ENCODE peak calls at places on chromosomes 2 and 18, in eight cellular contexts. M is fibroblast of villous mesenchyme, S is cardiac muscle cell, A is prostate gland, Q is HL-60, V is MCF 10A, T is stomach, N is bronchial epithelial cell. Z is an unnamed sample.

GRCh38 chr2:2621855-2622254 is 290.8 kb upstream of the MYT1L start:
- DNase-seq in M (no peak), S (no peak), A (no peak), Q (no peak), V (no peak), T (no peak), N (no peak), Z (no peak)

GRCh38 chr2:32248299-32248698 is 16.4 kb downstream of the NLRC4 start:
- DNase-seq in M (no peak), S (no peak), A (no peak), Q (no peak), V (no peak), T (no peak), N (no peak), Z (no peak)

GRCh38 chr2:33477473-33478468 is 1.3 kb downstream of the RASGRP3 start:
- DNase-seq in M (no peak), S (no peak), A (no peak), Q (peak), V (no peak), T (peak), N (no peak), Z (no peak)

GRCh38 chr18:48022531-48023330 is 92.3 kb upstream of the SMAD2 start:
- DNase-seq in M (peak), S (peak), A (no peak), Q (peak), V (peak), T (no peak), N (peak), Z (peak)

GRCh38 chr2:173991857-173992588 is 26.9 kb upstream of the SP3 start:
- DNase-seq in M (no peak), S (peak), A (no peak), Q (no peak), V (peak), T (no peak), N (peak), Z (peak)

GRCh38 chr2:236659758-236660150 is 90.1 kb downstream of the ACKR3 start:
- DNase-seq in M (peak), S (peak), A (peak), Q (no peak), V (peak), T (no peak), N (peak), Z (peak)

GRCh38 chr2:155310589-155310988 is 612.1 kb downstream of the KCNJ3 start:
- DNase-seq in M (peak), S (peak), A (no peak), Q (no peak), V (peak), T (no peak), N (peak), Z (peak)

GRCh38 chr2:86480105-86480504 is 38.9 kb downstream of the KDM3A start:
- DNase-seq in M (peak), S (no peak), A (peak), Q (no peak), V (no peak), T (peak), N (no peak), Z (no peak)

GRCh38 chr2:43054367-43054766 is 172.0 kb downstream of the ZFP36L2 start:
- DNase-seq in M (no peak), S (no peak), A (no peak), Q (no peak), V (no peak), T (peak), N (no peak), Z (no peak)

GRCh38 chr2:37671013-37671815 is at the start of gene CDC42EP3:
- DNase-seq in M (no peak), S (peak), A (peak), Q (peak), V (peak), T (peak), N (peak), Z (peak)

GRCh38 chr2:54724560-54725342 is 1.3 kb downstream of the EML6 start:
- DNase-seq in M (peak), S (no peak), A (no peak), Q (no peak), V (peak), T (peak), N (no peak), Z (no peak)

GRCh38 chr2:190881480-190882326 is 1.1 kb downstream of the GLS start:
- DNase-seq in M (peak), S (peak), A (peak), Q (peak), V (peak), T (peak), N (peak), Z (peak)

GRCh38 chr18:63342206-63342605 is 22.6 kb upstream of the BCL2 start:
- DNase-seq in M (peak), S (peak), A (no peak), Q (peak), V (peak), T (no peak), N (peak), Z (peak)

GRCh38 chr2:212956665-212957064 is 194.7 kb downstream of the IKZF2 start:
- DNase-seq in M (no peak), S (no peak), A (no peak), Q (no peak), V (peak), T (no peak), N (peak), Z (no peak)

GRCh38 chr2:104583791-104584190 is 270.1 kb upstream of the POU3F3 start:
- DNase-seq in M (no peak), S (no peak), A (no peak), Q (no peak), V (no peak), T (no peak), N (no peak), Z (no peak)

GRCh38 chr2:119293254-119293653 is 69.6 kb downstream of the STEAP3 start:
- DNase-seq in M (no peak), S (no peak), A (no peak), Q (no peak), V (no peak), T (no peak), N (peak), Z (no peak)

GRCh38 chr18:2970762-2971659 is 41.9 kb downstream of the LPIN2 start:
- DNase-seq in M (peak), S (no peak), A (no peak), Q (peak), V (no peak), T (no peak), N (no peak), Z (no peak)

GRCh38 chr18:58211510-58211909 is 167.5 kb downstream of the NEDD4L start:
- DNase-seq in M (no peak), S (no peak), A (peak), Q (no peak), V (no peak), T (no peak), N (peak), Z (no peak)

GRCh38 chr2:120291464-120292311 is 39.0 kb downstream of the RALB start:
- DNase-seq in M (peak), S (peak), A (peak), Q (no peak), V (no peak), T (no peak), N (peak), Z (peak)

GRCh38 chr18:46623541-46623940 is 33.5 kb downstream of the LOXHD1 start:
- DNase-seq in M (no peak), S (peak), A (no peak), Q (no peak), V (peak), T (no peak), N (peak), Z (no peak)

GRCh38 chr2:181673178-181673577 is 7.1 kb downstream of the NEUROD1 start:
- DNase-seq in M (no peak), S (no peak), A (no peak), Q (no peak), V (peak), T (no peak), N (no peak), Z (no peak)

GRCh38 chr2:229634574-229635185 is 79.7 kb downstream of the DNER start:
- DNase-seq in M (no peak), S (no peak), A (no peak), Q (no peak), V (no peak), T (no peak), N (no peak), Z (no peak)

GRCh38 chr2:69465513-69466456 is 28.6 kb upstream of the NFU1 start:
- DNase-seq in M (peak), S (peak), A (no peak), Q (no peak), V (no peak), T (no peak), N (no peak), Z (peak)

GRCh38 chr2:238061310-238062202 is 755 bp downstream of the SCLY start:
- DNase-seq in M (peak), S (peak), A (peak), Q (peak), V (peak), T (no peak), N (peak), Z (peak)

GRCh38 chr2:221166283-221166682 is 405.8 kb downstream of the EPHA4 start:
- DNase-seq in M (no peak), S (no peak), A (no peak), Q (no peak), V (no peak), T (no peak), N (no peak), Z (no peak)

GRCh38 chr2:240954436-240955305 is 43.7 kb upstream of the SNED1 start:
- DNase-seq in M (no peak), S (no peak), A (no peak), Q (no peak), V (no peak), T (peak), N (no peak), Z (no peak)

GRCh38 chr2:27105981-27106380 is 12.9 kb downstream of the CGREF1 start:
- DNase-seq in M (no peak), S (no peak), A (no peak), Q (no peak), V (no peak), T (no peak), N (no peak), Z (no peak)

GRCh38 chr2:43636616-43637015 is 444 bp upstream of the PLEKHH2 start:
- DNase-seq in M (no peak), S (no peak), A (no peak), Q (no peak), V (no peak), T (no peak), N (no peak), Z (no peak)

GRCh38 chr2:130882991-130883390 is 46.3 kb downstream of the ARHGEF4 start:
- DNase-seq in M (no peak), S (no peak), A (no peak), Q (no peak), V (no peak), T (no peak), N (no peak), Z (no peak)

GRCh38 chr2:204538179-204539009 is 6.9 kb upstream of the PARD3B start:
- DNase-seq in M (peak), S (peak), A (no peak), Q (no peak), V (peak), T (peak), N (no peak), Z (peak)

GRCh38 chr2:119265693-119266066 is 42.0 kb downstream of the STEAP3 start:
- DNase-seq in M (no peak), S (no peak), A (no peak), Q (no peak), V (no peak), T (no peak), N (no peak), Z (no peak)

GRCh38 chr2:159946326-159946992 is 116.0 kb downstream of the PLA2R1 start:
- DNase-seq in M (peak), S (peak), A (no peak), Q (no peak), V (peak), T (no peak), N (peak), Z (peak)

GRCh38 chr2:61229936-61230335 is 67.9 kb downstream of the C2orf74 start:
- DNase-seq in M (peak), S (no peak), A (no peak), Q (no peak), V (no peak), T (no peak), N (no peak), Z (no peak)

GRCh38 chr18:63152096-63152495 is 167.5 kb downstream of the BCL2 start:
- DNase-seq in M (no peak), S (no peak), A (no peak), Q (no peak), V (no peak), T (no peak), N (no peak), Z (no peak)

GRCh38 chr2:171210864-171211431 is 50.3 kb upstream of the TLK1 start:
- DNase-seq in M (peak), S (no peak), A (peak), Q (peak), V (no peak), T (no peak), N (no peak), Z (no peak)

GRCh38 chr2:232776435-232776834 is at the start of gene KCNJ13:
- DNase-seq in M (peak), S (no peak), A (no peak), Q (no peak), V (no peak), T (no peak), N (no peak), Z (no peak)

GRCh38 chr2:121377676-121378075 is 92.7 kb upstream of the TFCP2L1 start:
- DNase-seq in M (peak), S (no peak), A (no peak), Q (no peak), V (no peak), T (no peak), N (no peak), Z (no peak)

GRCh38 chr18:25726278-25726677 is 364.1 kb downstream of the SS18 start:
- DNase-seq in M (no peak), S (peak), A (no peak), Q (no peak), V (no peak), T (no peak), N (no peak), Z (peak)
- TF ChIP-seq CTCF in M (no peak), S (no peak), A (no peak), Q (no peak), V (no peak), T (no peak), N (no peak), Z (no peak)

GRCh38 chr2:231615058-231615671 is 22.5 kb downstream of the TEX44 start:
- DNase-seq in M (no peak), S (no peak), A (no peak), Q (no peak), V (no peak), T (no peak), N (no peak), Z (no peak)
- TF ChIP-seq CTCF in M (no peak), S (no peak), A (no peak), Q (no peak), V (no peak), T (no peak), N (no peak), Z (no peak)

GRCh38 chr2:234804704-234805103 is 147.1 kb upstream of the SH3BP4 start:
- DNase-seq in M (no peak), S (no peak), A (no peak), Q (no peak), V (no peak), T (no peak), N (no peak), Z (no peak)
- TF ChIP-seq CTCF in M (no peak), S (no peak), A (no peak), Q (no peak), V (no peak), T (no peak), N (no peak), Z (no peak)

GRCh38 chr2:98921062-98921461 is 15.0 kb downstream of the CRACDL start:
- DNase-seq in M (no peak), S (no peak), A (no peak), Q (no peak), V (no peak), T (no peak), N (peak), Z (no peak)

GRCh38 chr2:98926601-98927000 is 9.4 kb downstream of the CRACDL start:
- DNase-seq in M (no peak), S (no peak), A (no peak), Q (no peak), V (peak), T (no peak), N (peak), Z (no peak)

GRCh38 chr2:98924910-98925309 is 11.1 kb downstream of the CRACDL start:
- DNase-seq in M (no peak), S (no peak), A (no peak), Q (no peak), V (no peak), T (no peak), N (no peak), Z (no peak)

GRCh38 chr2:98924038-98924437 is 12.0 kb downstream of the CRACDL start:
- DNase-seq in M (no peak), S (no peak), A (no peak), Q (no peak), V (no peak), T (no peak), N (no peak), Z (no peak)

DNA sequence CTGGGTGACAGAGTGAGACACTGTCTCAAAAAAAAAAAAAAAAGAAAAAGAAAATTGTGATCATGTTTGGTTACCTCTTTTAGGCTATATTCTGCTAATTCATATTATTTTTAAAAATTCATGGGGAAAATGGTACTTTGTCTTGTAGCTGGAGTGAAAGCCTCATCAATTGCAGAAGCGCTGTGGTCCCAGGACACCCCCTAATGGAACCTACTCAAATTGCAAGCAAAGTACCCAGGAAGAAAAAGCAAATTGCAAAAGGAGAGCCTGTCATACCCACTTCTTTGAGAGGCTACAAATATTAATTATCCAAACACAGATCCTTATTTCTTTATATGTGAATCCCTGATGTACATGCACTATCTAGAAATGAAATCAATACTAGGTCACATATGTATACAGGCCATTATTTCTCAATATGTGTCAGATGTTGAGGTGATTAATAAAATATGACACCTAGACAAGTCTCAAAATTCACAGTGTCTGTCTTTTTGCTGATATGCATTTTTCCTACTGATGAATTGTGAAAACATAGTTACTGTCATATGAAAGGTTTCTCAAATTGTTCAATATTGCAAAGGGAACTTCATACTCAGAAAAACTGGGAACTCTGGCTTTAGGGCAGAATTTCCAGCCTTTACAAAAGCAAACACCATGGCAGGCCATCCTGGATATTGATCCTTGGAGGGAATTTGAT is 12.6 kb downstream of the CRACDL start:
- DNase-seq in M (no peak), S (no peak), A (no peak), Q (no peak), V (peak), T (no peak), N (no peak), Z (no peak)
- TF ChIP-seq CTCF in M (no peak), S (no peak), A (no peak), Q (no peak), V (peak), T (no peak), N (no peak), Z (peak)

DNA sequence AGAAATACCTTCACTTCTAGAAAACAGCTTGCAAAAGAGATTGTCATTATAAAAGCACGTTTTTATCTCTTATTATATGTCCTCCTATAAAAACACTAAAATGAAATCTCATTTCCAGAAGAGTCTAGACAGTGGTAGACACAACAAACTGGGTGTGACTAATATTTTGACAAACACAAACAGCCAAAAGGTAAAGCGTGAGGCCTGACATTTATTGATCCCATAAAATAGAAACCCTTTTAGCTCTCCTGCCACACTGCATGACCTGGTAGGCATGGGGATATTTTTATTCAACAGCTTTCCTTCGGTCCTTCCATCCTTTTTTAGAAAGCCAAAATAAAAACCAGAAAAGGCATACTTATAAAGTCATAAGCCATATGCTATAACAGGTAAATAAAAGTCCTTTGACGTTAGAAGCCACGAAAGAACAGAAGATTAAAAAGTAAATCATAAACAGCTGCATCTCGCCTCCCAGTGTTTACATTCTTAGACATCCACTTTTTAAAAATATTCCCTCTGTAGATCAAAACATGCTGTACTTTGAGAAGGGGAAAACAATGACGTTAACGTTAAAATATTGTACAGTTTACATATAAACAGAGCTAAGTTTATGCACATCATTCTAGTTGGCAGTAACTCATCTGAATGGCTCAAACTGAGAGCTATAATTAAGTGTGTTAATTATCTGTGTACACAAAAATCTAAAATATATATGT is 44.6 kb downstream of the IRS1 start:
- DNase-seq in M (peak), S (no peak), A (no peak), Q (no peak), V (no peak), T (no peak), N (no peak), Z (peak)
- TF ChIP-seq CTCF in M (no peak), S (no peak), A (no peak), Q (no peak), V (no peak), T (no peak), N (no peak), Z (no peak)

DNA sequence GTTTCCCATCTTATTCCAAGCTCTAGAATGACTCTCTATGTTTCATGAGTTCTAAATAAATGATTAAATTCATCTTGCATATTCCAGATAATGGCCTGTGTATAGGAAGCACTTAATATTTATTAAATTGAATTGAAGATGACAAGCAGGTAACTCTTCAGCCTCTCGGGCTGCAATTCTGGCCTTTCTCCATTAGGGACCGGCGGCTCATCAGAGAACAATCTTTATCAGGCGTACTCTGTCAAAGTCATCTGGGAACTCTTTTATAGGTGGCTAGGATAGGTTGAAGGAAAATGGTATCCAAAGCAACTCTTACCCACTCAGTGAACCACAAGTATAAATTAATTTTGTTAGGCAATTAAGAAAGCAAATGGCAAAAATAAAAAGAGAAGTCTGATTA is 308.5 kb downstream of the NOL4 start:
- DNase-seq in M (no peak), S (no peak), A (no peak), Q (no peak), V (no peak), T (no peak), N (no peak), Z (no peak)
- TF ChIP-seq CTCF in M (no peak), S (no peak), A (no peak), Q (no peak), V (no peak), T (no peak), N (no peak), Z (no peak)

GRCh38 chr18:55781481-55781957 is 193.5 kb upstream of the TCF4 start:
- DNase-seq in M (peak), S (peak), A (peak), Q (peak), V (peak), T (no peak), N (peak), Z (peak)
- TF ChIP-seq CTCF in M (peak), S (peak), A (peak), Q (peak), V (peak), T (peak), N (peak), Z (peak)

DNA sequence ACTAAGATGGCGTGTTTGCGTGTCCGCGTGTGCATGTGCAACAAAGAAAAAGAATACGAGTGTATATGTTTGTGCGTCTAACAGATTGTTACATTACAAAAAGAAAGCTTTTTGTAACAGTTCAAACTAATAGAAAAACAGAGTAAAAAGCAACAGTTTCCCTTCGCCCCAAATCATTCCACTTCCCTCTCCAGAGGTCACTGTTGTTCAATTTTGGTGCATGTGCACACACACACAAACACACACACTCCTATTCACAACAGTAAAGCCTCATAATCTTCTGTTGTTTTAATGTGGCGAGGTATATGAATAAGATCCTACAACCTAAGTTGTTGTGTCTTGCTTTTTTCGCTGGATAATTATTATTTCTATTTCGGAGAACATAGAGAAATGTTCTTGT is 357.3 kb upstream of the SLC8A1 start:
- DNase-seq in M (no peak), S (no peak), A (no peak), Q (no peak), V (no peak), T (no peak), N (no peak), Z (no peak)
- TF ChIP-seq CTCF in M (no peak), S (no peak), A (no peak), Q (no peak), V (no peak), T (no peak), N (no peak), Z (no peak)